ENCODE peak calls at places on chromosomes 7 and 10, in four cellular contexts. J, R, I and E are unnamed samples.

GRCh38 chr7:117110480-117111315 is 157.4 kb downstream of the ST7 start:
- DNase-seq in J (peak; percentile 12), R (peak; percentile 7), I (no peak), E (no peak)

GRCh38 chr10:126041804-126042231 is 145.5 kb downstream of the FANK1 start:
- DNase-seq in J (peak; percentile 81), R (no peak), I (peak; percentile 59), E (no peak)

GRCh38 chr7:69782917-69783684 is 184.8 kb downstream of the AUTS2 start:
- DNase-seq in J (no peak), R (peak; percentile 44), I (peak; percentile 25), E (no peak)

GRCh38 chr7:130879191-130879590 is 145.2 kb upstream of the KLF14 start:
- DNase-seq in J (no peak), R (peak; percentile 30), I (peak; percentile 46), E (no peak)

GRCh38 chr7:155418304-155418703 is 39.6 kb upstream of the EN2 start:
- DNase-seq in J (no peak), R (no peak), I (no peak), E (no peak)

GRCh38 chr10:1050555-1050954 is 1.6 kb upstream of the IDI1 start:
- DNase-seq in J (no peak), R (no peak), I (peak; percentile 24), E (no peak)

GRCh38 chr10:111087968-111088505 is 11.2 kb downstream of the ADRA2A start:
- DNase-seq in J (no peak), R (no peak), I (no peak), E (no peak)

GRCh38 chr7:53638517-53638916 is 603.1 kb downstream of the POM121L12 start:
- DNase-seq in J (no peak), R (no peak), I (no peak), E (no peak)

GRCh38 chr7:91263359-91264082 is 712 bp upstream of the FZD1 start:
- DNase-seq in J (peak; percentile 34), R (peak; percentile 69), I (peak; percentile 78), E (peak; percentile 77)

GRCh38 chr10:14801693-14802092 is 27.0 kb upstream of the FAM107B start:
- DNase-seq in J (peak; percentile 10), R (no peak), I (no peak), E (no peak)

GRCh38 chr10:93180402-93181040 is 106.8 kb downstream of the CYP26A1 start:
- DNase-seq in J (no peak), R (no peak), I (peak; percentile 59), E (no peak)

GRCh38 chr7:1538544-1539345 is 8.2 kb downstream of the MAFK start:
- DNase-seq in J (no peak), R (no peak), I (no peak), E (no peak)

GRCh38 chr10:74081918-74082317 is 68.7 kb downstream of the AP3M1 start:
- DNase-seq in J (no peak), R (no peak), I (peak; percentile 50), E (no peak)

GRCh38 chr10:130998642-130999041 is 312.9 kb downstream of the TCERG1L start:
- DNase-seq in J (no peak), R (no peak), I (no peak), E (no peak)

GRCh38 chr10:44961931-44962750 is 2.5 kb downstream of the RASSF4 start:
- DNase-seq in J (no peak), R (no peak), I (no peak), E (no peak)

GRCh38 chr10:3425713-3426112 is 253.1 kb upstream of the PITRM1 start:
- DNase-seq in J (no peak), R (no peak), I (no peak), E (no peak)

GRCh38 chr7:150329331-150330106 is 6.2 kb upstream of the ACTR3C start:
- DNase-seq in J (no peak), R (no peak), I (no peak), E (no peak)

GRCh38 chr10:117439243-117439912 is 64.1 kb upstream of the PDZD8 start:
- DNase-seq in J (no peak), R (no peak), I (peak; percentile 99), E (no peak)

GRCh38 chr10:63738410-63738809 is 217.2 kb downstream of the REEP3 start:
- DNase-seq in J (no peak), R (no peak), I (peak; percentile 79), E (no peak)